ENCODE peak calls at places on chromosomes 13 and 19, in four cellular contexts. W is B cell, E is breast epithelium, C is neural crest cell. M is an unnamed sample.

GRCh38 chr19:53332484-53332883 is 1.1 kb upstream of the ZNF845 start:
- DNase-seq in W (no peak), E (no peak), C (no peak), M (no peak)

GRCh38 chr13:45206340-45206739 is 5.5 kb upstream of the KCTD4 start:
- DNase-seq in W (no peak), E (no peak), C (no peak), M (no peak)

GRCh38 chr13:47603365-47603764 is 397.7 kb downstream of the SUCLA2 start:
- DNase-seq in W (no peak), E (no peak), C (no peak), M (no peak)

GRCh38 chr13:26061947-26062346 is 10.1 kb upstream of the SHISA2 start:
- DNase-seq in W (no peak), E (no peak), C (no peak), M (no peak)

GRCh38 chr19:37303591-37304171 is 67.2 kb upstream of the ZNF527 start:
- DNase-seq in W (no peak), E (no peak), C (no peak), M (no peak)

GRCh38 chr19:4713384-4713951 is 10.2 kb downstream of the DPP9 start:
- DNase-seq in W (no peak), E (peak; percentile 96), C (no peak), M (no peak)

GRCh38 chr13:29753593-29754485 is 96.6 kb downstream of the UBL3 start:
- DNase-seq in W (no peak), E (no peak), C (no peak), M (no peak)

GRCh38 chr13:98571955-98572662 is 4.8 kb downstream of the STK24 start:
- DNase-seq in W (no peak), E (no peak), C (no peak), M (no peak)

GRCh38 chr13:102028846-102029245 is 373.0 kb downstream of the FGF14 start:
- DNase-seq in W (no peak), E (no peak), C (no peak), M (no peak)

GRCh38 chr19:6264077-6264445 is 15.7 kb downstream of the MLLT1 start:
- DNase-seq in W (no peak), E (no peak), C (no peak), M (no peak)

GRCh38 chr13:52070929-52071523 is 46.5 kb downstream of the UTP14C start:
- DNase-seq in W (no peak), E (no peak), C (no peak), M (no peak)

GRCh38 chr13:61370520-61370919 is 45.1 kb downstream of the PCDH20 start:
- DNase-seq in W (no peak), E (no peak), C (no peak), M (no peak)

GRCh38 chr13:110714798-110715394 is 1.4 kb downstream of the ING1 start:
- DNase-seq in W (peak; percentile 35), E (peak; percentile 59), C (peak; percentile 37), M (peak; percentile 63)

GRCh38 chr19:40461669-40462221 is 3.8 kb downstream of the BLVRB start:
- DNase-seq in W (no peak), E (peak; percentile 40), C (no peak), M (no peak)

GRCh38 chr19:50432658-50433057 is at the start of gene MYBPC2:
- DNase-seq in W (no peak), E (no peak), C (no peak), M (no peak)

GRCh38 chr13:100356889-100357288 is 231.7 kb downstream of the GGACT start:
- DNase-seq in W (no peak), E (no peak), C (no peak), M (no peak)

GRCh38 chr19:28039677-28040381 is 1173.1 kb downstream of the UQCRFS1 start:
- DNase-seq in W (no peak), E (no peak), C (no peak), M (no peak)

GRCh38 chr19:4541114-4541805 is 1.4 kb upstream of the LRG1 start:
- DNase-seq in W (no peak), E (no peak), C (no peak), M (no peak)

GRCh38 chr13:75486654-75487053 is 4.7 kb upstream of the TBC1D4 start:
- DNase-seq in W (no peak), E (no peak), C (no peak), M (no peak)

GRCh38 chr19:4557971-4558941 is 1.2 kb downstream of the SEMA6B start:
- DNase-seq in W (peak; percentile 82), E (no peak), C (peak; percentile 70), M (peak; percentile 82)

GRCh38 chr19:54662730-54663129 is at the start of gene LILRB4:
- DNase-seq in W (no peak), E (no peak), C (no peak), M (no peak)

GRCh38 chr19:40612831-40613668 is 11.9 kb downstream of the LTBP4 start:
- DNase-seq in W (peak; percentile 83), E (no peak), C (no peak), M (peak; percentile 85)

GRCh38 chr19:43774103-43774939 is 6.5 kb downstream of the KCNN4 start:
- DNase-seq in W (peak; percentile 34), E (no peak), C (peak; percentile 72), M (peak; percentile 86)

GRCh38 chr13:102097708-102098107 is 304.1 kb downstream of the FGF14 start:
- DNase-seq in W (no peak), E (no peak), C (no peak), M (peak; percentile 8)

GRCh38 chr19:288911-289310 is 2.3 kb downstream of the PLPP2 start:
- DNase-seq in W (no peak), E (no peak), C (no peak), M (no peak)

GRCh38 chr13:90362718-90363117 is 984.8 kb upstream of the MIR17HG start:
- DNase-seq in W (no peak), E (no peak), C (no peak), M (no peak)

GRCh38 chr13:114264886-114265611 is 16.4 kb upstream of the UPF3A start:
- DNase-seq in W (no peak), E (no peak), C (no peak), M (no peak)

GRCh38 chr19:10803252-10803651 is 32.8 kb downstream of the TMED1 start:
- DNase-seq in W (no peak), E (no peak), C (no peak), M (no peak)

DNA sequence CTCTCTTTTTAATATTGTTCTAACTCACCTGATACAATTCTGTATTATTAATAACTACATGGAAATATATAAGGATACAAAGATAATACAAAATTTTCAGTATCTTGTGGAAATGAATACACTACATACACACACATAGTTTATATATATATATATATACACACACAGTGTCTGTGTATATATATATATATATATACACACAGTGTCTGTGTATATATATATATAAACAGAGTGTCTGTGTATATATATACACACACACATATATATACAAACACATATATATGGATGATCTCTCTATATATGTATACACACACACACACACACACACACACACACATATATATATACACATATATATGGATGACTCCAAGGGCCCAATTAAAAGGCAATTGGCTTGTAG is 749.1 kb downstream of the DACH1 start:
- DNase-seq in W (no peak), E (no peak), C (no peak), M (no peak)
- TF ChIP-seq CTCF in W (no peak), E (no peak), C (no peak), M (no peak)

GRCh38 chr13:40572961-40573360 is 93.5 kb downstream of the FOXO1 start:
- DNase-seq in W (no peak), E (no peak), C (no peak), M (no peak)
- TF ChIP-seq CTCF in W (no peak), E (no peak), C (no peak), M (no peak)

GRCh38 chr13:27338207-27338606 is 67.6 kb downstream of the RASL11A start:
- DNase-seq in W (no peak), E (no peak), C (no peak), M (no peak)

GRCh38 chr13:27341616-27342015 is 71.0 kb downstream of the RASL11A start:
- DNase-seq in W (no peak), E (no peak), C (no peak), M (peak; percentile 27)

GRCh38 chr13:27339299-27339698 is 68.7 kb downstream of the RASL11A start:
- DNase-seq in W (peak; percentile 47), E (no peak), C (peak; percentile 23), M (peak; percentile 30)

GRCh38 chr13:27336005-27336673 is 65.5 kb downstream of the RASL11A start:
- DNase-seq in W (no peak), E (no peak), C (no peak), M (no peak)

GRCh38 chr13:27338816-27339215 is 68.2 kb downstream of the RASL11A start:
- DNase-seq in W (no peak), E (no peak), C (no peak), M (no peak)
- TF ChIP-seq CTCF in W (no peak), E (no peak), C (no peak), M (no peak)

DNA sequence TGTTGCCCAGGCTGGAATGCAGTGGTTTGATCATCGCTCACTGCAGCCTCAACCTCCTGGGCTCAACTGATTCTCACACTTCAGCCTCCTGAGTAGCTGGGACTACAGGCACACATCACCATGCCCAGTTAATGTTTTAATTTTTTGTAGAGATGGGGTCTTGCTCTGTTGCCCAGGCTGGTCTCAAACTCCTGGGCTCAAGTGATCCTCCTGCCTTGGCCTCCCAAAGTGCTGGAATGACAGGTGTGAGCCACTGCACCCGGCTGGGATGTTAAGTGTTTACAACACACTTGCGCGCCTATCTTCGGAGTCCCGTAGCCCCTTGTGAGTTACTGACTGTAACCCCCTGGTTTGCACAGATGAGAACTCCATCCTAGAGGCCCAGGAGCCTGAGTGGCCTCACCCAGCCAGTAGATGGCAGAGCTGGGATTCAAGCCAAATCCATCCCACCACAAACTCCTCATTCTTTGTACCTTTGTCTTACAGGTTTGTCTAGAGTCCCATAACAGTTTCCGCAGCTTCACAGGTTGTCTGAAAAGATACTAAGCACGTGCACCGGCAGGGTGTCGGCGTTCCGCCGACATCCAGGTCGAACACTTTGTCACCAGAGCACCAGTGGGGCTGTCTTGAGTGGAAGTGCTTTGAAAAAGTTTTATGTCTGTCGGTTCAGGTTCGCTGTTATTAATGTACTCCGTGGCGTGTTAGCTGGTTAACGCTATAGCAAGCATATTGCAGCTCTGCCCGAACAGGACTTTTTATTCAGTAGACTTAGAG is 14.7 kb downstream of the MAG start:
- DNase-seq in W (peak; percentile 66), E (no peak), C (no peak), M (no peak)
- TF ChIP-seq CTCF in W (peak; percentile 33), E (no peak), C (peak; percentile 53), M (peak; percentile 37)

GRCh38 chr13:59771272-59771671 is 392.5 kb downstream of the DIAPH3 start:
- DNase-seq in W (no peak), E (no peak), C (no peak), M (no peak)
- TF ChIP-seq CTCF in W (peak; percentile 33), E (no peak), C (peak; percentile 64), M (peak; percentile 54)

GRCh38 chr19:14198384-14199376 is 7.3 kb downstream of the ADGRL1 start:
- DNase-seq in W (no peak), E (no peak), C (no peak), M (no peak)
- TF ChIP-seq CTCF in W (no peak), E (no peak), C (no peak), M (no peak)

GRCh38 chr13:46317120-46317519 is 69.9 kb downstream of the RUBCNL start:
- DNase-seq in W (no peak), E (no peak), C (no peak), M (no peak)
- TF ChIP-seq CTCF in W (no peak), E (no peak), C (no peak), M (no peak)

M was measured in nephron progenitor cell.